ENCODE peak calls at places on chromosomes 3 and 15, in eight cellular contexts. J is A673; L is SK-N-SH; P is CD4-positive, alpha-beta T cell; Z is tibial artery; I is CD8-positive, alpha-beta T cell; W is GM23248; N is testis. C is an unnamed sample. For H3K27me3, the result is how much of the 10 kb centered on the place peaks cover.

GRCh38 chr15:90295270-90295648 is 29.8 kb downstream of the NGRN start:
- DNase-seq in J (no peak), L (no peak), P (no peak), Z (no peak), I (no peak), W (no peak), N (no peak), C (no peak)

GRCh38 chr3:79016587-79017380 is 751.0 kb downstream of the ROBO1 start:
- DNase-seq in J (no peak), L (no peak), P (no peak), Z (no peak), I (no peak), W (peak), N (no peak), C (no peak)

GRCh38 chr3:26193558-26193957 is 403.7 kb downstream of the OXSM start:
- DNase-seq in J (no peak), L (no peak), P (no peak), Z (no peak), I (no peak), W (no peak), N (no peak), C (no peak)

GRCh38 chr15:69697913-69698312 is 245.3 kb downstream of the RPLP1 start:
- DNase-seq in J (peak), L (peak), P (no peak), Z (peak), I (no peak), W (no peak), N (peak), C (no peak)

GRCh38 chr3:185353823-185354614 is 8.9 kb upstream of the MAP3K13 start:
- DNase-seq in J (peak), L (peak), P (peak), Z (peak), I (peak), W (peak), N (peak), C (peak)

GRCh38 chr3:150414273-150414672 is 6.2 kb downstream of the TSC22D2 start:
- DNase-seq in J (peak), L (no peak), P (no peak), Z (no peak), I (no peak), W (peak), N (no peak), C (no peak)

GRCh38 chr15:83046558-83047127 is 20.4 kb downstream of the BTBD1 start:
- DNase-seq in J (no peak), L (no peak), P (no peak), Z (no peak), I (no peak), W (peak), N (no peak), C (no peak)

GRCh38 chr3:16448691-16449090 is 64.8 kb downstream of the RFTN1 start:
- DNase-seq in J (peak), L (no peak), P (no peak), Z (peak), I (no peak), W (peak), N (peak), C (no peak)

GRCh38 chr15:49495993-49496747 is 73.1 kb downstream of the FGF7 start:
- DNase-seq in J (no peak), L (no peak), P (no peak), Z (no peak), I (no peak), W (peak), N (no peak), C (no peak)

GRCh38 chr3:7713724-7714123 is 787.9 kb upstream of the LMCD1 start:
- DNase-seq in J (no peak), L (no peak), P (no peak), Z (no peak), I (no peak), W (no peak), N (no peak), C (no peak)

GRCh38 chr15:92953569-92953968 is 53.4 kb downstream of the CHD2 start:
- DNase-seq in J (no peak), L (no peak), P (no peak), Z (no peak), I (no peak), W (no peak), N (no peak), C (no peak)

GRCh38 chr15:92952451-92952850 is 52.3 kb downstream of the CHD2 start:
- DNase-seq in J (no peak), L (no peak), P (no peak), Z (no peak), I (no peak), W (no peak), N (no peak), C (no peak)

GRCh38 chr15:92947071-92947730 is 47.1 kb downstream of the CHD2 start:
- DNase-seq in J (no peak), L (no peak), P (no peak), Z (no peak), I (no peak), W (no peak), N (no peak), C (no peak)

GRCh38 chr15:92951800-92952199 is 51.7 kb downstream of the CHD2 start:
- DNase-seq in J (no peak), L (no peak), P (no peak), Z (no peak), I (no peak), W (no peak), N (no peak), C (no peak)

GRCh38 chr15:92949604-92950249 is 49.6 kb downstream of the CHD2 start:
- DNase-seq in J (no peak), L (no peak), P (no peak), Z (no peak), I (no peak), W (no peak), N (no peak), C (no peak)
- H3K27me3 ChIP-seq in J (under half), L (under half), P (under half), Z (under half), I (under half), W (under half), N (under half), C (under half)

DNA sequence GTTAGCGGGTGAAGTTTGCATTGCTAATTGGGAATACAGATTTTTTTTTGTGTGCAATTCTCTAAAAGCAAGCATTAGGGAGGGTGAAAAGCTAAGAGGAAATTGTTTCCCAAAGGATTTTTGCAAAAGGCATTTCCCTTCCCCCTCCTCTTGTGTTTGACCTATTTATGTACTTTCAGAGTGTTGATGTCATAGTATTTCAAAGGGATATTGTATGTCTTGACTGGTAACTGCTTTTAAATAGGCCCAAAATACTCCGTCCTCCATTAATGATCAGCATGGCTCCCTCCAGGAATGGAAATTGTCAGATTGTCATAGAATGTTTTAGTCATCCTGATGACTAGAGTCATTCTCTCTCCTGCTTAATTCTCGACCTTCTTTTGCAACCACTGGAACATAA is 32.4 kb downstream of the TRIM71 start:
- DNase-seq in J (no peak), L (no peak), P (no peak), Z (no peak), I (no peak), W (peak), N (no peak), C (no peak)
- H3K27ac ChIP-seq in J (no peak), L (no peak), P (no peak), Z (no peak), I (no peak), W (no peak), N (no peak), C (no peak)

GRCh38 chr3:186506846-186507245 is 37.3 kb downstream of the CRYGS start:
- DNase-seq in J (no peak), L (no peak), P (no peak), Z (no peak), I (no peak), W (no peak), N (no peak), C (no peak)

GRCh38 chr3:186506191-186506739 is 37.9 kb downstream of the CRYGS start:
- DNase-seq in J (no peak), L (no peak), P (no peak), Z (no peak), I (no peak), W (no peak), N (no peak), C (no peak)

GRCh38 chr3:186502138-186502941 is 41.8 kb downstream of the CRYGS start:
- DNase-seq in J (no peak), L (no peak), P (no peak), Z (no peak), I (no peak), W (no peak), N (peak), C (no peak)

GRCh38 chr3:186497608-186498007 is 46.6 kb downstream of the CRYGS start:
- DNase-seq in J (no peak), L (no peak), P (no peak), Z (no peak), I (no peak), W (no peak), N (no peak), C (no peak)

DNA sequence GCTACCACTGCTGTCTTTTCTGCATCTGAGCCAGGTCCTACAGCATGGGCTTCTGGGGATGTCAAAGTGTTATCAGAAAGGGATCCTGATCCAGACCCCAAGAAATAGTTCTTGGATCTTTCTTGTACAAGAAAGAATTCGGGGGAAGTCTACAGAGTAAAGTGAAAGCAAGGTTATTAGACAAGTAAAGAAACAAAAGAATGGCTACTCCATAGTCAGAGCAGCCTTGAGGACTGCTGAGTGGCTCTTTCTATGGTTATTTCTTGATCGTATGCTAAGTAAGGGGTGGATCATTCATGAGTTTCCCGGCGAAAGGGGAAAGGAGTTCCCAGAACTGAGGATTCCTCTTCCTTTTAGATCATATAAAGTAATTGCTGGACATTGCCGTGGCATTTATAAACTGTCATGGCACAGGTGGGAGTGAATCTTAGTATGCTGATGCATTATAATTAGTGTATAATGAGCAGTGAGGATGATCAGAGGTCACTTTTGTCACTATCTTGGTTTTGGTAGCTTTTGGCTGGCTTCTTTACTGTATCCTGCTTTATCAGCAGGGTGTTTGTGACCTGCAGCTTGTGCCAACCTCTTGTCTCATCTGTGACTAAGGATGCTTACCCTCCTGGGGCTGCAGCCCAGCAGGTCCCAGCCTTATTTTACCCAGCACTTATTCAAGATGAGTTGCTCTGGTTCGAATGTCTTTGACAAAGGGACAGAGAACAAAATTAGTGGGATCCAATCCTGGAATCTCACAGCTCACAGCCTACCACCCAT is 41.1 kb downstream of the CRYGS start:
- DNase-seq in J (no peak), L (no peak), P (no peak), Z (no peak), I (no peak), W (no peak), N (no peak), C (no peak)
- H3K27me3 ChIP-seq in J (under half), L (under half), P (under half), Z (under half), I (under half), W (under half), N (under half), C (under half)

GRCh38 chr15:71789616-71790015 is 20.7 kb upstream of the NR2E3 start:
- DNase-seq in J (no peak), L (no peak), P (no peak), Z (no peak), I (no peak), W (no peak), N (no peak), C (no peak)
- H3K27ac ChIP-seq in J (no peak), L (no peak), P (no peak), Z (no peak), I (no peak), W (no peak), N (no peak), C (no peak)

GRCh38 chr3:10982782-10983181 is 9.8 kb upstream of the SLC6A1 start:
- DNase-seq in J (no peak), L (no peak), P (no peak), Z (no peak), I (no peak), W (no peak), N (no peak), C (no peak)

GRCh38 chr3:10986592-10986991 is 6.0 kb upstream of the SLC6A1 start:
- DNase-seq in J (no peak), L (no peak), P (no peak), Z (no peak), I (no peak), W (no peak), N (no peak), C (no peak)

GRCh38 chr3:10983219-10983916 is 9.2 kb upstream of the SLC6A1 start:
- DNase-seq in J (peak), L (peak), P (no peak), Z (no peak), I (no peak), W (peak), N (peak), C (no peak)

GRCh38 chr3:10985181-10985580 is 7.4 kb upstream of the SLC6A1 start:
- DNase-seq in J (no peak), L (no peak), P (no peak), Z (no peak), I (no peak), W (no peak), N (no peak), C (no peak)

DNA sequence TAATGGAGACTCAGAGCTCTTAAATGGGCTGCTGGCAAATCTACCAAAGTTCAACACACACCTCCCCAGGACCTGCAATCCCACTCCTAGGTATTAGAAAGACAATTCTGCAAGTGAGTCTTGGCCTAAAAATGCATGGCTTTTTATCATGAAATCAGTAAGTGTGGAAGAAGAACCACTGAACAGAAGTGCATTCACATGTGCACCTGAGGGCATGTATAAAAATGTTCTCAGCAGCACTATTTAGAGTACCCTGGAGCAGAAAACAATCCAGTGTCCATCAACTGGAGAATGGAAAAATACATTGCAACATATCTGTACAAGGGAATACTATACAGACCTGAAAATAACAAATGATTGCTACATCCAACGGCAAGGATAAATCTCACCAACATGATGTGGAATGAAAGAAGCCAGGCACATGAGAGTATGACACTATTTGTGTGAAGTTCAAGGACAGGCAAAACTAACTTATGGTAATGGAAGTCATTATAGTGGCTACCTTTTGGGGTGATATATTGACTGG is 8.1 kb upstream of the SLC6A1 start:
- DNase-seq in J (no peak), L (no peak), P (no peak), Z (no peak), I (no peak), W (no peak), N (no peak), C (no peak)
- H3K27me3 ChIP-seq in J (under half), L (under half), P (under half), Z (under half), I (under half), W (under half), N (under half), C (under half)

C was measured in iPS DF 6.9.